ENCODE peak calls at places on chromosomes 2 and 18, in four cellular contexts. One of them, this sample, is unnamed.

GRCh38 chr18:27581261-27581904 is 396.3 kb upstream of the CHST9 start:
- DNase-seq in pancreas: no peak
- DNase-seq in endodermal cell: no peak
- DNase-seq in mucosa of descending colon: no peak
- DNase-seq in this sample: no peak

GRCh38 chr18:63890950-63891304 is 3.4 kb downstream of the SERPINB2 start:
- DNase-seq in pancreas: no peak
- DNase-seq in endodermal cell: no peak
- DNase-seq in mucosa of descending colon: no peak
- DNase-seq in this sample: no peak

GRCh38 chr18:51523671-51524070 is 326.2 kb upstream of the MEX3C start:
- DNase-seq in pancreas: no peak
- DNase-seq in endodermal cell: no peak
- DNase-seq in mucosa of descending colon: no peak
- DNase-seq in this sample: no peak

GRCh38 chr18:55586841-55587240 is 1.2 kb downstream of the TCF4 start:
- DNase-seq in pancreas: no peak
- DNase-seq in endodermal cell: peak; percentile 49
- DNase-seq in mucosa of descending colon: no peak
- DNase-seq in this sample: no peak

GRCh38 chr2:219661955-219662395 is 34.5 kb downstream of the SLC4A3 start:
- DNase-seq in pancreas: no peak
- DNase-seq in endodermal cell: peak; percentile 49
- DNase-seq in mucosa of descending colon: no peak
- DNase-seq in this sample: no peak

GRCh38 chr2:20168048-20168726 is 56.7 kb downstream of the SDC1 start:
- DNase-seq in pancreas: no peak
- DNase-seq in endodermal cell: peak; percentile 42
- DNase-seq in mucosa of descending colon: peak; percentile 79
- DNase-seq in this sample: no peak

GRCh38 chr2:98835831-98836385 is 100.1 kb downstream of the CRACDL start:
- DNase-seq in pancreas: no peak
- DNase-seq in endodermal cell: no peak
- DNase-seq in mucosa of descending colon: no peak
- DNase-seq in this sample: no peak

GRCh38 chr18:21499997-21500396 is 100.5 kb downstream of the ESCO1 start:
- DNase-seq in pancreas: peak; percentile 45
- DNase-seq in endodermal cell: no peak
- DNase-seq in mucosa of descending colon: no peak
- DNase-seq in this sample: no peak

GRCh38 chr2:106161938-106162814 is 31.9 kb downstream of the UXS1 start:
- DNase-seq in pancreas: no peak
- DNase-seq in endodermal cell: no peak
- DNase-seq in mucosa of descending colon: no peak
- DNase-seq in this sample: no peak

GRCh38 chr2:42917374-42918017 is 125.1 kb upstream of the HAAO start:
- DNase-seq in pancreas: no peak
- DNase-seq in endodermal cell: no peak
- DNase-seq in mucosa of descending colon: no peak
- DNase-seq in this sample: no peak

GRCh38 chr18:22556271-22556990 is 138.7 kb upstream of the CTAGE1 start:
- DNase-seq in pancreas: no peak
- DNase-seq in endodermal cell: no peak
- DNase-seq in mucosa of descending colon: no peak
- DNase-seq in this sample: no peak

GRCh38 chr2:172792711-172793110 is 57.1 kb downstream of the RAPGEF4 start:
- DNase-seq in pancreas: no peak
- DNase-seq in endodermal cell: no peak
- DNase-seq in mucosa of descending colon: no peak
- DNase-seq in this sample: no peak

GRCh38 chr18:43661570-43661969 is 384.3 kb upstream of the SYT4 start:
- DNase-seq in pancreas: no peak
- DNase-seq in endodermal cell: peak; percentile 62
- DNase-seq in mucosa of descending colon: no peak
- DNase-seq in this sample: no peak

GRCh38 chr2:31138037-31138962 is at the start of gene GALNT14:
- DNase-seq in pancreas: peak; percentile 87
- DNase-seq in endodermal cell: peak; percentile 90
- DNase-seq in mucosa of descending colon: peak; percentile 71
- DNase-seq in this sample: peak; percentile 85

GRCh38 chr18:25621144-25621543 is 269.2 kb upstream of the ZNF521 start:
- DNase-seq in pancreas: no peak
- DNase-seq in endodermal cell: no peak
- DNase-seq in mucosa of descending colon: no peak
- DNase-seq in this sample: no peak

GRCh38 chr2:36058076-36058475 is 297.5 kb upstream of the CRIM1 start:
- DNase-seq in pancreas: no peak
- DNase-seq in endodermal cell: no peak
- DNase-seq in mucosa of descending colon: no peak
- DNase-seq in this sample: no peak
- TF ChIP-seq CTCF in pancreas: no peak
- TF ChIP-seq CTCF in endodermal cell: no peak
- TF ChIP-seq CTCF in mucosa of descending colon: no peak
- TF ChIP-seq CTCF in this sample: no peak

DNA sequence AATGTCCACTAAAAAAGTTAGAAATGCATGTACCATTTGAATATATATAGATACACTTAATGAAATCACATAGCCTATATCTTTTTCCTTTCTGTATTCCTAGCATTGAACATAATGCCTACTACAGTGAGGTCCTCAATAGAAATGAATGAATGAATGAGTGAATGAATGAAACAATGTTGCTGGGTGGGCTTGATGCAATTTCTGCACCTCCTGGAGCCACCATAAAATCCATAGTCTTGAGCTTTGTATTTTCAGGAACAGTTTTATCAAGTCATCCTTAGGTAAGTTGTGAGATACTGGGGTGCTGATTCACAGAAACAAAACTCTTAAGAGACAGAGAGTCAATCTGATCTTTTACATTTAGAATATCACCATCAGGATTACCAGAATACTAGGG is 3.3 kb downstream of the CFAP53 start:
- DNase-seq in pancreas: no peak
- DNase-seq in endodermal cell: no peak
- DNase-seq in mucosa of descending colon: no peak
- DNase-seq in this sample: no peak
- TF ChIP-seq CTCF in pancreas: no peak
- TF ChIP-seq CTCF in endodermal cell: no peak
- TF ChIP-seq CTCF in mucosa of descending colon: no peak
- TF ChIP-seq CTCF in this sample: no peak

GRCh38 chr2:9782197-9782719 is 61.0 kb upstream of the TAF1B start:
- DNase-seq in pancreas: no peak
- DNase-seq in endodermal cell: no peak
- DNase-seq in mucosa of descending colon: no peak
- DNase-seq in this sample: no peak
- TF ChIP-seq CTCF in pancreas: no peak
- TF ChIP-seq CTCF in endodermal cell: no peak
- TF ChIP-seq CTCF in mucosa of descending colon: no peak
- TF ChIP-seq CTCF in this sample: peak; percentile 22

DNA sequence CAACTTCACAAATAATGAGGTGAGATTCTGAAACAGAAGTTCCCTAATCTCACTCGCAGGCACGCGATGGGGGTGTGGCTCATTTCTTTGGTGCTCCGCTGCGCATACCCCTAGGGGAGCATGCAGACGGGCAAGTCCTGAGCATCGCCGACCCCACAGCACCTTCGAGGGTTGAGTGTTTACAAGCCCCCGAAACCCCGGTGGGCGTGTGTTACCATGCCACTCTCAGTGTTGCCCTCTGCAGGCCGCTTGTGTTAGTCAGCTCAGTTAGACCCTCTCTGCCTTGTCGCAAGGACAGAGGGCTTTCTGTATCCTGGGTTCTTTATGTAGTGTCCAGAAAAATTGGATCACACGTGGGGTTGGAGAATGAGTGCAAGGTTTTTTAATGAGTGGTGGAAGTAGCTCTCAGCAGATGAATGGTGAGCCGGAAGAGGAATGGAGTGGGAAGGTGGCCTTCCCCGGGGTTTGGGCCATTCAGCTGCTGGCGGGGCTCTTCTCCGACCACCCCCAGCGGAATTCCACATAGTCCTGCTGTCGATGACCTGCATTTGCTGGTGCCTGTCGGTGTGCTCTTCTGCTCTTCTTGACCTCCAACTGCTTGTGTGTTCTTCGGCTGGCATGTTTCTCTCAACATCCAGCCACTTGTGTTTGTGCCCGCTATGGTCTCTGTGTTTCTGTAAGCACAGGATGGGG is 191.3 kb downstream of the RPRM start:
- DNase-seq in pancreas: no peak
- DNase-seq in endodermal cell: peak; percentile 93
- DNase-seq in mucosa of descending colon: no peak
- DNase-seq in this sample: no peak
- TF ChIP-seq CTCF in pancreas: no peak
- TF ChIP-seq CTCF in endodermal cell: peak; percentile 91
- TF ChIP-seq CTCF in mucosa of descending colon: no peak
- TF ChIP-seq CTCF in this sample: peak; percentile 36